ENCODE peak calls at places on chromosomes 11 and 22, in seven cellular contexts. One of them, this sample, is unnamed.

GRCh38 chr11:19953909-19954308 is 206.4 kb downstream of the DBX1 start:
- DNase-seq in HuH-7.5: peak; percentile 34
- DNase-seq in amygdala: peak; percentile 39
- DNase-seq in T-helper 9 cell: no peak
- DNase-seq in naive thymus-derived CD4-positive, alpha-beta T cell: no peak
- DNase-seq in HEK293T: peak; percentile 51
- DNase-seq in lower lobe of right lung: no peak
- DNase-seq in this sample: no peak

GRCh38 chr22:20017622-20017958 is 967 bp upstream of the ARVCF start:
- DNase-seq in HuH-7.5: no peak
- DNase-seq in amygdala: no peak
- DNase-seq in T-helper 9 cell: no peak
- DNase-seq in naive thymus-derived CD4-positive, alpha-beta T cell: no peak
- DNase-seq in HEK293T: no peak
- DNase-seq in lower lobe of right lung: no peak
- DNase-seq in this sample: no peak

GRCh38 chr11:36748856-36749255 is 150.8 kb upstream of the RAG2 start:
- DNase-seq in HuH-7.5: no peak
- DNase-seq in amygdala: no peak
- DNase-seq in T-helper 9 cell: no peak
- DNase-seq in naive thymus-derived CD4-positive, alpha-beta T cell: no peak
- DNase-seq in HEK293T: no peak
- DNase-seq in lower lobe of right lung: no peak
- DNase-seq in this sample: no peak

GRCh38 chr22:31829505-31829904 is 75.7 kb downstream of the DEPDC5 start:
- DNase-seq in HuH-7.5: no peak
- DNase-seq in amygdala: no peak
- DNase-seq in T-helper 9 cell: no peak
- DNase-seq in naive thymus-derived CD4-positive, alpha-beta T cell: no peak
- DNase-seq in HEK293T: no peak
- DNase-seq in lower lobe of right lung: no peak
- DNase-seq in this sample: no peak

GRCh38 chr22:23534201-23534850 is 45.8 kb downstream of the IGLL1 start:
- DNase-seq in HuH-7.5: no peak
- DNase-seq in amygdala: no peak
- DNase-seq in T-helper 9 cell: no peak
- DNase-seq in naive thymus-derived CD4-positive, alpha-beta T cell: no peak
- DNase-seq in HEK293T: no peak
- DNase-seq in lower lobe of right lung: peak; percentile 37
- DNase-seq in this sample: no peak

GRCh38 chr11:74253361-74253760 is 58.1 kb downstream of the P4HA3 start:
- DNase-seq in HuH-7.5: no peak
- DNase-seq in amygdala: no peak
- DNase-seq in T-helper 9 cell: no peak
- DNase-seq in naive thymus-derived CD4-positive, alpha-beta T cell: no peak
- DNase-seq in HEK293T: no peak
- DNase-seq in lower lobe of right lung: no peak
- DNase-seq in this sample: no peak

GRCh38 chr11:77121096-77121640 is 6.9 kb upstream of the MYO7A start:
- DNase-seq in HuH-7.5: no peak
- DNase-seq in amygdala: no peak
- DNase-seq in T-helper 9 cell: no peak
- DNase-seq in naive thymus-derived CD4-positive, alpha-beta T cell: no peak
- DNase-seq in HEK293T: no peak
- DNase-seq in lower lobe of right lung: no peak
- DNase-seq in this sample: no peak

GRCh38 chr11:119363081-119363861 is 16.8 kb upstream of the MFRP start:
- DNase-seq in HuH-7.5: no peak
- DNase-seq in amygdala: peak; percentile 26
- DNase-seq in T-helper 9 cell: no peak
- DNase-seq in naive thymus-derived CD4-positive, alpha-beta T cell: no peak
- DNase-seq in HEK293T: no peak
- DNase-seq in lower lobe of right lung: no peak
- DNase-seq in this sample: no peak

GRCh38 chr11:6655790-6656580 is at the start of gene DCHS1:
- DNase-seq in HuH-7.5: no peak
- DNase-seq in amygdala: no peak
- DNase-seq in T-helper 9 cell: peak; percentile 37
- DNase-seq in naive thymus-derived CD4-positive, alpha-beta T cell: no peak
- DNase-seq in HEK293T: peak; percentile 35
- DNase-seq in lower lobe of right lung: no peak
- DNase-seq in this sample: peak; percentile 17

GRCh38 chr11:69840371-69841169 is 21.4 kb upstream of the FGF3 start:
- DNase-seq in HuH-7.5: no peak
- DNase-seq in amygdala: no peak
- DNase-seq in T-helper 9 cell: no peak
- DNase-seq in naive thymus-derived CD4-positive, alpha-beta T cell: no peak
- DNase-seq in HEK293T: no peak
- DNase-seq in lower lobe of right lung: peak; percentile 30
- DNase-seq in this sample: no peak

GRCh38 chr22:24592144-24592845 is 578 bp downstream of the LRRC75B start:
- DNase-seq in HuH-7.5: peak; percentile 32
- DNase-seq in amygdala: no peak
- DNase-seq in T-helper 9 cell: no peak
- DNase-seq in naive thymus-derived CD4-positive, alpha-beta T cell: no peak
- DNase-seq in HEK293T: no peak
- DNase-seq in lower lobe of right lung: no peak
- DNase-seq in this sample: no peak

GRCh38 chr22:49507607-49508292 is 319.9 kb downstream of the BRD1 start:
- DNase-seq in HuH-7.5: no peak
- DNase-seq in amygdala: no peak
- DNase-seq in T-helper 9 cell: no peak
- DNase-seq in naive thymus-derived CD4-positive, alpha-beta T cell: no peak
- DNase-seq in HEK293T: no peak
- DNase-seq in lower lobe of right lung: no peak
- DNase-seq in this sample: no peak

GRCh38 chr11:78562398-78562797 is 12.3 kb downstream of the NARS2 start:
- DNase-seq in HuH-7.5: no peak
- DNase-seq in amygdala: no peak
- DNase-seq in T-helper 9 cell: no peak
- DNase-seq in naive thymus-derived CD4-positive, alpha-beta T cell: no peak
- DNase-seq in HEK293T: no peak
- DNase-seq in lower lobe of right lung: no peak
- DNase-seq in this sample: no peak

GRCh38 chr11:121318848-121319834 is 26.6 kb downstream of the SC5D start:
- DNase-seq in HuH-7.5: no peak
- DNase-seq in amygdala: peak; percentile 12
- DNase-seq in T-helper 9 cell: no peak
- DNase-seq in naive thymus-derived CD4-positive, alpha-beta T cell: peak; percentile 56
- DNase-seq in HEK293T: peak; percentile 63
- DNase-seq in lower lobe of right lung: no peak
- DNase-seq in this sample: peak; percentile 15

GRCh38 chr11:71294846-71295600 is 42.6 kb upstream of the SHANK2 start:
- DNase-seq in HuH-7.5: no peak
- DNase-seq in amygdala: no peak
- DNase-seq in T-helper 9 cell: no peak
- DNase-seq in naive thymus-derived CD4-positive, alpha-beta T cell: no peak
- DNase-seq in HEK293T: no peak
- DNase-seq in lower lobe of right lung: no peak
- DNase-seq in this sample: no peak

GRCh38 chr11:6431861-6432260 is 8.9 kb downstream of the HPX start:
- DNase-seq in HuH-7.5: no peak
- DNase-seq in amygdala: no peak
- DNase-seq in T-helper 9 cell: no peak
- DNase-seq in naive thymus-derived CD4-positive, alpha-beta T cell: no peak
- DNase-seq in HEK293T: no peak
- DNase-seq in lower lobe of right lung: no peak
- DNase-seq in this sample: no peak

GRCh38 chr22:38027487-38027886 is 29.7 kb upstream of the PICK1 start:
- DNase-seq in HuH-7.5: no peak
- DNase-seq in amygdala: peak; percentile 60
- DNase-seq in T-helper 9 cell: no peak
- DNase-seq in naive thymus-derived CD4-positive, alpha-beta T cell: no peak
- DNase-seq in HEK293T: no peak
- DNase-seq in lower lobe of right lung: no peak
- DNase-seq in this sample: peak; percentile 54

GRCh38 chr22:46777609-46777970 is 15.1 kb downstream of the TBC1D22A start:
- DNase-seq in HuH-7.5: no peak
- DNase-seq in amygdala: no peak
- DNase-seq in T-helper 9 cell: no peak
- DNase-seq in naive thymus-derived CD4-positive, alpha-beta T cell: peak; percentile 30
- DNase-seq in HEK293T: no peak
- DNase-seq in lower lobe of right lung: peak; percentile 70
- DNase-seq in this sample: no peak

GRCh38 chr11:101745756-101746155 is 161.9 kb upstream of the TRPC6 start:
- DNase-seq in HuH-7.5: no peak
- DNase-seq in amygdala: no peak
- DNase-seq in T-helper 9 cell: no peak
- DNase-seq in naive thymus-derived CD4-positive, alpha-beta T cell: no peak
- DNase-seq in HEK293T: no peak
- DNase-seq in lower lobe of right lung: no peak
- DNase-seq in this sample: no peak

GRCh38 chr11:94129505-94130335 is 1.1 kb downstream of the PANX1 start:
- DNase-seq in HuH-7.5: no peak
- DNase-seq in amygdala: no peak
- DNase-seq in T-helper 9 cell: no peak
- DNase-seq in naive thymus-derived CD4-positive, alpha-beta T cell: peak; percentile 16
- DNase-seq in HEK293T: no peak
- DNase-seq in lower lobe of right lung: no peak
- DNase-seq in this sample: no peak

GRCh38 chr11:42407379-42407778 is 904.4 kb upstream of the API5 start:
- DNase-seq in HuH-7.5: no peak
- DNase-seq in amygdala: peak; percentile 56
- DNase-seq in T-helper 9 cell: no peak
- DNase-seq in naive thymus-derived CD4-positive, alpha-beta T cell: no peak
- DNase-seq in HEK293T: no peak
- DNase-seq in lower lobe of right lung: no peak
- DNase-seq in this sample: peak; percentile 45

GRCh38 chr11:117828641-117829368 is 4.3 kb upstream of the FXYD2 start:
- DNase-seq in HuH-7.5: no peak
- DNase-seq in amygdala: no peak
- DNase-seq in T-helper 9 cell: peak; percentile 69
- DNase-seq in naive thymus-derived CD4-positive, alpha-beta T cell: peak; percentile 19
- DNase-seq in HEK293T: no peak
- DNase-seq in lower lobe of right lung: peak; percentile 46
- DNase-seq in this sample: no peak

GRCh38 chr11:98772799-98773198 is 247.9 kb upstream of the CNTN5 start:
- DNase-seq in HuH-7.5: no peak
- DNase-seq in amygdala: no peak
- DNase-seq in T-helper 9 cell: no peak
- DNase-seq in naive thymus-derived CD4-positive, alpha-beta T cell: no peak
- DNase-seq in HEK293T: no peak
- DNase-seq in lower lobe of right lung: no peak
- DNase-seq in this sample: no peak

GRCh38 chr11:55707029-55707428 is 45.0 kb downstream of the OR4C6 start:
- DNase-seq in HuH-7.5: peak; percentile 11
- DNase-seq in amygdala: no peak
- DNase-seq in T-helper 9 cell: no peak
- DNase-seq in naive thymus-derived CD4-positive, alpha-beta T cell: no peak
- DNase-seq in HEK293T: no peak
- DNase-seq in lower lobe of right lung: no peak
- DNase-seq in this sample: no peak

GRCh38 chr11:5390210-5390609 is 6.6 kb downstream of the OR51M1 start:
- DNase-seq in HuH-7.5: no peak
- DNase-seq in amygdala: no peak
- DNase-seq in T-helper 9 cell: no peak
- DNase-seq in naive thymus-derived CD4-positive, alpha-beta T cell: no peak
- DNase-seq in HEK293T: no peak
- DNase-seq in lower lobe of right lung: no peak
- DNase-seq in this sample: no peak

GRCh38 chr11:130403301-130403804 is 25.1 kb downstream of the ADAMTS8 start:
- DNase-seq in HuH-7.5: no peak
- DNase-seq in amygdala: peak; percentile 68
- DNase-seq in T-helper 9 cell: no peak
- DNase-seq in naive thymus-derived CD4-positive, alpha-beta T cell: no peak
- DNase-seq in HEK293T: no peak
- DNase-seq in lower lobe of right lung: no peak
- DNase-seq in this sample: no peak

GRCh38 chr11:62443390-62444201 is 24.8 kb downstream of the SCGB1A1 start:
- DNase-seq in HuH-7.5: no peak
- DNase-seq in amygdala: no peak
- DNase-seq in T-helper 9 cell: no peak
- DNase-seq in naive thymus-derived CD4-positive, alpha-beta T cell: no peak
- DNase-seq in HEK293T: no peak
- DNase-seq in lower lobe of right lung: no peak
- DNase-seq in this sample: no peak

GRCh38 chr22:31800065-31800464 is 46.2 kb downstream of the DEPDC5 start:
- DNase-seq in HuH-7.5: no peak
- DNase-seq in amygdala: no peak
- DNase-seq in T-helper 9 cell: no peak
- DNase-seq in naive thymus-derived CD4-positive, alpha-beta T cell: no peak
- DNase-seq in HEK293T: no peak
- DNase-seq in lower lobe of right lung: no peak
- DNase-seq in this sample: no peak

GRCh38 chr11:64971421-64972233 is at the start of gene MAJIN:
- DNase-seq in HuH-7.5: no peak
- DNase-seq in amygdala: peak; percentile 62
- DNase-seq in T-helper 9 cell: peak; percentile 85
- DNase-seq in naive thymus-derived CD4-positive, alpha-beta T cell: peak; percentile 87
- DNase-seq in HEK293T: peak; percentile 75
- DNase-seq in lower lobe of right lung: peak; percentile 90
- DNase-seq in this sample: peak; percentile 19

GRCh38 chr22:17785185-17786184 is 11.2 kb upstream of the BID start:
- DNase-seq in HuH-7.5: peak; percentile 98
- DNase-seq in amygdala: no peak
- DNase-seq in T-helper 9 cell: peak; percentile 77
- DNase-seq in naive thymus-derived CD4-positive, alpha-beta T cell: peak; percentile 59
- DNase-seq in HEK293T: peak; percentile 91
- DNase-seq in lower lobe of right lung: peak; percentile 80
- DNase-seq in this sample: no peak

GRCh38 chr11:79185351-79185750 is 255.5 kb downstream of the TENM4 start:
- DNase-seq in HuH-7.5: no peak
- DNase-seq in amygdala: no peak
- DNase-seq in T-helper 9 cell: no peak
- DNase-seq in naive thymus-derived CD4-positive, alpha-beta T cell: no peak
- DNase-seq in HEK293T: no peak
- DNase-seq in lower lobe of right lung: no peak
- DNase-seq in this sample: no peak

GRCh38 chr11:133078591-133079179 is 453.6 kb downstream of the OPCML start:
- DNase-seq in HuH-7.5: peak; percentile 31
- DNase-seq in amygdala: peak; percentile 62
- DNase-seq in T-helper 9 cell: no peak
- DNase-seq in naive thymus-derived CD4-positive, alpha-beta T cell: no peak
- DNase-seq in HEK293T: peak; percentile 63
- DNase-seq in lower lobe of right lung: no peak
- DNase-seq in this sample: no peak

GRCh38 chr11:10255388-10256125 is 38.5 kb downstream of the SBF2 start:
- DNase-seq in HuH-7.5: no peak
- DNase-seq in amygdala: no peak
- DNase-seq in T-helper 9 cell: no peak
- DNase-seq in naive thymus-derived CD4-positive, alpha-beta T cell: no peak
- DNase-seq in HEK293T: no peak
- DNase-seq in lower lobe of right lung: no peak
- DNase-seq in this sample: no peak

GRCh38 chr22:32482708-32483107 is 8.1 kb downstream of the FBXO7 start:
- DNase-seq in HuH-7.5: no peak
- DNase-seq in amygdala: no peak
- DNase-seq in T-helper 9 cell: no peak
- DNase-seq in naive thymus-derived CD4-positive, alpha-beta T cell: no peak
- DNase-seq in HEK293T: no peak
- DNase-seq in lower lobe of right lung: no peak
- DNase-seq in this sample: no peak

GRCh38 chr11:115527534-115528125 is 23.4 kb upstream of the CADM1 start:
- DNase-seq in HuH-7.5: no peak
- DNase-seq in amygdala: no peak
- DNase-seq in T-helper 9 cell: no peak
- DNase-seq in naive thymus-derived CD4-positive, alpha-beta T cell: no peak
- DNase-seq in HEK293T: no peak
- DNase-seq in lower lobe of right lung: no peak
- DNase-seq in this sample: no peak

GRCh38 chr11:1279674-1280055 is 29.8 kb downstream of the TOLLIP start:
- DNase-seq in HuH-7.5: no peak
- DNase-seq in amygdala: no peak
- DNase-seq in T-helper 9 cell: no peak
- DNase-seq in naive thymus-derived CD4-positive, alpha-beta T cell: no peak
- DNase-seq in HEK293T: no peak
- DNase-seq in lower lobe of right lung: no peak
- DNase-seq in this sample: no peak

GRCh38 chr11:115912484-115912945 is 408.3 kb upstream of the CADM1 start:
- DNase-seq in HuH-7.5: no peak
- DNase-seq in amygdala: no peak
- DNase-seq in T-helper 9 cell: no peak
- DNase-seq in naive thymus-derived CD4-positive, alpha-beta T cell: no peak
- DNase-seq in HEK293T: peak; percentile 21
- DNase-seq in lower lobe of right lung: no peak
- DNase-seq in this sample: no peak